ENCODE peak calls at places on chromosomes 2 and 18, in eight cellular contexts. O is sigmoid colon, G is right lobe of liver, Y is GM12892, N is NB4, D is spleen, F is heart left ventricle, U is HepG2. A is an unnamed sample.
A peak's percentile ranks its signal among the peaks of the same experiment; 100 is the strongest.

GRCh38 chr2:23591111-23591510 is 206.1 kb downstream of the KLHL29 start:
- DNase-seq in O (peak; percentile 60), G (no peak), Y (no peak), N (no peak), D (no peak), F (peak; percentile 37), U (no peak), A (no peak)

GRCh38 chr2:206442516-206442853 is 847 bp upstream of the ADAM23 start:
- DNase-seq in O (no peak), G (no peak), Y (no peak), N (peak; percentile 29), D (no peak), F (no peak), U (no peak), A (no peak)

GRCh38 chr2:26772064-26773001 is 8.2 kb downstream of the SLC35F6 start:
- DNase-seq in O (peak; percentile 98), G (peak; percentile 95), Y (no peak), N (peak; percentile 88), D (peak; percentile 86), F (peak; percentile 92), U (peak; percentile 83), A (peak; percentile 92)

GRCh38 chr2:234374671-234375245 is 122.1 kb downstream of the ARL4C start:
- DNase-seq in O (no peak), G (no peak), Y (no peak), N (no peak), D (peak; percentile 66), F (no peak), U (no peak), A (no peak)

GRCh38 chr2:187461294-187462261 is 13.5 kb upstream of the CALCRL start:
- DNase-seq in O (no peak), G (no peak), Y (no peak), N (no peak), D (no peak), F (no peak), U (peak; percentile 91), A (peak; percentile 1)

GRCh38 chr18:27428120-27428519 is 243.0 kb upstream of the CHST9 start:
- DNase-seq in O (no peak), G (no peak), Y (no peak), N (no peak), D (no peak), F (no peak), U (no peak), A (no peak)

GRCh38 chr18:77160515-77160914 is 27.9 kb upstream of the MBP start:
- DNase-seq in O (no peak), G (no peak), Y (no peak), N (peak; percentile 74), D (no peak), F (no peak), U (no peak), A (no peak)

GRCh38 chr2:231364961-231365810 is 30.3 kb upstream of the B3GNT7 start:
- DNase-seq in O (peak; percentile 62), G (no peak), Y (no peak), N (no peak), D (peak; percentile 73), F (no peak), U (peak; percentile 92), A (peak; percentile 14)

GRCh38 chr2:122338000-122338399 is 582.5 kb downstream of the TSN start:
- DNase-seq in O (no peak), G (no peak), Y (no peak), N (no peak), D (no peak), F (no peak), U (no peak), A (no peak)

GRCh38 chr2:76867854-76868253 is 654.3 kb downstream of the LRRTM4 start:
- DNase-seq in O (no peak), G (no peak), Y (no peak), N (peak; percentile 4), D (no peak), F (no peak), U (no peak), A (no peak)

GRCh38 chr2:70529663-70530062 is 24.0 kb downstream of the TGFA start:
- DNase-seq in O (no peak), G (no peak), Y (no peak), N (no peak), D (no peak), F (no peak), U (no peak), A (no peak)
- TF ChIP-seq POLR2A in O (no peak), G (no peak), Y (no peak), N (no peak), D (no peak), F (no peak), U (no peak), A (no peak)

DNA sequence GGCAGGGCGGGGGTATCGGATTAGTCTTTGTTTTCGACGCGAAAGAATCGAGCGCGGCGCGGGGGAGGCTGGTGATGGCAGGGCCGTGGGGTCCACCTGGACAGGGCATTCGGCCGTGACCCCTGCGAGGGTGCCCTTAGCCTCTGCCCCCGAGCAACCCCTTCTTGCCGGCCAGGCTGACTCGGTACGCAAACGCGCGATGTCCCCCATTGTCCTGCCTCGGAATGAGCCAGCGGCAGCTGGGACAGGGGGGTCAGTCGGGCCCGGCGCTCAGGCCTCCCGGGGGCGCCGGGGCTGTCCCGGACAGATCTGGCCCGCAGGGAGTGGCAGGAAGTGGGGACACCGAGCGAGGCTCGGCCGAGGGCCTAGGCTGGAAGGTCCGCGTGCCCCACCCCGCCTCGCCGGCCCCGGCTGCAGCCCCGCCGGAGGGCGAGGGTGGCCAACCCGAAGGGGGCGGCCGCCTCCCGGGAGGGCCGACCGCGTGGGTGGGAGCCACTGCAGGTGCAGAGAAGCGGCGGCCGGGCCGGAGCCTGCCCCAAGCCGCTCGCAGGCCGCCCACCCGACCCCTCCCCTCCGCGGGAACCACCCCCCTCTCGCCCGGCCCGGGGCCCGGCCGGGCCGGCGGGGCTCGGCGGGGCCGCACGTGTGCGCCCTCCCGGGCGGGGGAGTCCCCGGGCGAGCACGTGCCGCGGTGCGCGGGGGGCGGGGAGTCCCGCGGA is at the start of gene TET3:
- DNase-seq in O (peak; percentile 77), G (peak; percentile 58), Y (peak; percentile 66), N (peak; percentile 85), D (peak; percentile 95), F (peak; percentile 75), U (no peak), A (peak; percentile 70)
- TF ChIP-seq POLR2A in O (no peak), G (no peak), Y (peak; percentile 15), N (no peak), D (no peak), F (no peak), U (no peak), A (no peak)

GRCh38 chr2:201985740-201986735 is 47.6 kb upstream of the FZD7 start:
- DNase-seq in O (no peak), G (no peak), Y (no peak), N (no peak), D (no peak), F (no peak), U (peak; percentile 27), A (no peak)

GRCh38 chr2:201987426-201987825 is 46.2 kb upstream of the FZD7 start:
- DNase-seq in O (no peak), G (no peak), Y (no peak), N (no peak), D (no peak), F (no peak), U (no peak), A (no peak)

GRCh38 chr2:201983174-201983573 is 50.5 kb upstream of the FZD7 start:
- DNase-seq in O (no peak), G (no peak), Y (no peak), N (no peak), D (no peak), F (no peak), U (no peak), A (no peak)

GRCh38 chr2:201984333-201984732 is 49.3 kb upstream of the FZD7 start:
- DNase-seq in O (no peak), G (no peak), Y (no peak), N (no peak), D (no peak), F (no peak), U (no peak), A (no peak)

GRCh38 chr2:201984800-201985525 is 48.7 kb upstream of the FZD7 start:
- DNase-seq in O (peak; percentile 68), G (no peak), Y (no peak), N (peak; percentile 40), D (no peak), F (no peak), U (no peak), A (no peak)
- TF ChIP-seq POLR2A in O (no peak), G (no peak), Y (no peak), N (no peak), D (no peak), F (no peak), U (no peak), A (no peak)

GRCh38 chr2:109591236-109591635 is 22.5 kb downstream of the SEPTIN10 start:
- DNase-seq in O (no peak), G (no peak), Y (no peak), N (no peak), D (no peak), F (no peak), U (no peak), A (no peak)

GRCh38 chr2:109592905-109593304 is 20.9 kb downstream of the SEPTIN10 start:
- DNase-seq in O (no peak), G (no peak), Y (no peak), N (no peak), D (no peak), F (no peak), U (no peak), A (no peak)

GRCh38 chr2:109595644-109596043 is 18.1 kb downstream of the SEPTIN10 start:
- DNase-seq in O (no peak), G (no peak), Y (no peak), N (no peak), D (no peak), F (no peak), U (no peak), A (no peak)

GRCh38 chr2:109597283-109597682 is 16.5 kb downstream of the SEPTIN10 start:
- DNase-seq in O (no peak), G (no peak), Y (no peak), N (no peak), D (no peak), F (no peak), U (no peak), A (no peak)

GRCh38 chr2:109594246-109594900 is 19.4 kb downstream of the SEPTIN10 start:
- DNase-seq in O (no peak), G (no peak), Y (no peak), N (no peak), D (no peak), F (no peak), U (no peak), A (no peak)
- TF ChIP-seq POLR2A in O (no peak), G (no peak), Y (no peak), N (no peak), D (no peak), F (no peak), U (no peak), A (no peak)

DNA sequence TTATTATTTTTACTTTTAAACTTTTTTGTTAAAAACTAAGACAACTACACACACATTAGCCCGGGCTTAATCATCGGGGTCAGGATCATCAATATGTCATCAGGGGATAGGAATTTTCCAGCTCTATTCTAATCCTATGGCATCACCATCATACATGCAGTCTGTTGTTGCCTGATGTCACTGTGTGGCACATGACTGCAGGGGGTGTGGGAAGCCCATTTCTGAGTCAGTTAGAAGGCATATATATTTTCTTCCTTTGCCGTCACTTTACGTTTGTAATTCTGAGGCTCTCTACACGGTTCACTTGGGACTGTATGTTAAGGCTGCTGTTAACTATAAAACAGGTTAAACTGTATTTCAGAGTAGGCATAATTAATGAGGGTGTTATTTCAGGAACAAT is 144.4 kb upstream of the ITGA6 start:
- DNase-seq in O (no peak), G (no peak), Y (no peak), N (peak; percentile 38), D (no peak), F (no peak), U (no peak), A (no peak)
- TF ChIP-seq POLR2A in O (no peak), G (no peak), Y (no peak), N (no peak), D (no peak), F (no peak), U (no peak), A (no peak)